ENCODE peak calls at places on chromosomes 12 and 14, in five cellular contexts. C is hypothalamus; J is SJCRH30; P is CD8-positive, alpha-beta T cell; L is GM18507. W is an unnamed sample.

GRCh38 chr12:131711551-131712205 is 788 bp downstream of the SFSWAP start:
- DNase-seq in C (no peak), J (no peak), P (no peak), L (no peak), W (no peak)

GRCh38 chr12:47910486-47910885 is 5.7 kb upstream of the VDR start:
- DNase-seq in C (no peak), J (no peak), P (no peak), L (no peak), W (no peak)

GRCh38 chr14:79825046-79825521 is 386.2 kb downstream of the DIO2 start:
- DNase-seq in C (no peak), J (peak), P (no peak), L (no peak), W (no peak)

GRCh38 chr12:6860116-6860515 is 7.2 kb upstream of the TPI1 start:
- DNase-seq in C (no peak), J (no peak), P (no peak), L (no peak), W (no peak)

GRCh38 chr14:30645600-30645999 is 23.5 kb downstream of the SCFD1 start:
- DNase-seq in C (no peak), J (no peak), P (no peak), L (no peak), W (no peak)

GRCh38 chr12:48973531-48973930 is 2.0 kb upstream of the WNT10B start:
- DNase-seq in C (no peak), J (no peak), P (no peak), L (no peak), W (no peak)

GRCh38 chr14:98226411-98226810 is 1045.6 kb downstream of the BCL11B start:
- DNase-seq in C (no peak), J (peak), P (no peak), L (no peak), W (no peak)

GRCh38 chr14:32542507-32542906 is 213.4 kb downstream of the AKAP6 start:
- DNase-seq in C (no peak), J (no peak), P (no peak), L (no peak), W (no peak)

GRCh38 chr14:33682746-33683145 is 268.1 kb downstream of the EGLN3 start:
- DNase-seq in C (no peak), J (peak), P (no peak), L (no peak), W (no peak)

GRCh38 chr14:88613552-88614010 is 50.7 kb downstream of the ZC3H14 start:
- DNase-seq in C (no peak), J (peak), P (no peak), L (no peak), W (no peak)

GRCh38 chr14:32906672-32907071 is 32.0 kb upstream of the NPAS3 start:
- DNase-seq in C (no peak), J (no peak), P (no peak), L (no peak), W (no peak)

GRCh38 chr14:57209561-57209960 is 59.1 kb downstream of the EXOC5 start:
- DNase-seq in C (no peak), J (no peak), P (no peak), L (no peak), W (no peak)

GRCh38 chr14:22112004-22112403 is 438.4 kb upstream of the OR4E1 start:
- DNase-seq in C (no peak), J (peak), P (peak), L (no peak), W (no peak)

GRCh38 chr12:41286426-41286825 is 98.3 kb downstream of the PDZRN4 start:
- DNase-seq in C (no peak), J (no peak), P (no peak), L (no peak), W (no peak)

GRCh38 chr14:78595797-78596196 is 425.6 kb downstream of the NRXN3 start:
- DNase-seq in C (no peak), J (peak), P (no peak), L (no peak), W (no peak)

GRCh38 chr12:26878661-26879119 is 45.7 kb upstream of the ITPR2 start:
- DNase-seq in C (no peak), J (peak), P (no peak), L (peak), W (no peak)

GRCh38 chr14:84482256-84483071 is 1047.5 kb upstream of the FLRT2 start:
- DNase-seq in C (no peak), J (no peak), P (no peak), L (no peak), W (no peak)

GRCh38 chr14:103030741-103031565 is 26.4 kb downstream of the CDC42BPB start:
- DNase-seq in C (no peak), J (no peak), P (no peak), L (no peak), W (no peak)

GRCh38 chr14:62988967-62989366 is 56.3 kb downstream of the KCNH5 start:
- DNase-seq in C (no peak), J (no peak), P (no peak), L (no peak), W (no peak)

GRCh38 chr14:69987416-69988144 is 108.4 kb downstream of the SMOC1 start:
- DNase-seq in C (no peak), J (no peak), P (no peak), L (no peak), W (no peak)

GRCh38 chr12:121454921-121455320 is 55.0 kb downstream of the RNF34 start:
- DNase-seq in C (no peak), J (no peak), P (no peak), L (no peak), W (no peak)

GRCh38 chr14:24389266-24389855 is 9.4 kb upstream of the NYNRIN start:
- DNase-seq in C (no peak), J (peak), P (no peak), L (no peak), W (no peak)

GRCh38 chr12:93197067-93197593 is 180.6 kb upstream of the NUDT4 start:
- DNase-seq in C (no peak), J (no peak), P (no peak), L (no peak), W (no peak)

GRCh38 chr12:112112423-112113132 is 4.0 kb upstream of the NAA25 start:
- DNase-seq in C (no peak), J (no peak), P (no peak), L (no peak), W (no peak)

GRCh38 chr12:56258068-56258819 is at the start of gene ANKRD52:
- DNase-seq in C (peak), J (peak), P (peak), L (peak), W (peak)

GRCh38 chr12:63982787-63983186 is 138.3 kb downstream of the SRGAP1 start:
- DNase-seq in C (no peak), J (no peak), P (no peak), L (no peak), W (no peak)

GRCh38 chr14:90699016-90699415 is 117.2 kb downstream of the TTC7B start:
- DNase-seq in C (no peak), J (no peak), P (no peak), L (no peak), W (no peak)

GRCh38 chr12:128867466-128867865 is 14.2 kb downstream of the GLT1D1 start:
- DNase-seq in C (no peak), J (no peak), P (no peak), L (no peak), W (no peak)

GRCh38 chr12:96219700-96220206 is 25.6 kb downstream of the ELK3 start:
- DNase-seq in C (no peak), J (peak), P (no peak), L (no peak), W (no peak)

GRCh38 chr12:47235258-47236040 is 155.7 kb upstream of the AMIGO2 start:
- DNase-seq in C (no peak), J (no peak), P (no peak), L (no peak), W (no peak)

GRCh38 chr12:23596568-23596967 is 352.9 kb downstream of the SOX5 start:
- DNase-seq in C (no peak), J (no peak), P (no peak), L (no peak), W (no peak)

GRCh38 chr12:27309293-27309994 is 23.2 kb upstream of the BMAL2 start:
- DNase-seq in C (no peak), J (no peak), P (no peak), L (no peak), W (no peak)

GRCh38 chr12:118357327-118358007 is 15.2 kb downstream of the TAOK3 start:
- DNase-seq in C (no peak), J (peak), P (no peak), L (no peak), W (no peak)

GRCh38 chr12:126936181-126936851 is 1330.7 kb upstream of the TMEM132C start:
- DNase-seq in C (peak), J (peak), P (no peak), L (no peak), W (no peak)

GRCh38 chr12:26185532-26186320 is 9.6 kb upstream of the SSPN start:
- DNase-seq in C (no peak), J (no peak), P (no peak), L (no peak), W (no peak)

GRCh38 chr12:52057958-52058576 is 6.8 kb downstream of the NR4A1 start:
- DNase-seq in C (no peak), J (no peak), P (no peak), L (no peak), W (no peak)

GRCh38 chr14:101477648-101478047 is 83.6 kb upstream of the DIO3 start:
- DNase-seq in C (no peak), J (no peak), P (no peak), L (no peak), W (no peak)